ENCODE peak calls at places on chromosomes 5 and 9, in nine cellular contexts. C, I, O, Y, L, Z, A, M and W are unnamed samples.

GRCh38 chr9:127869310-127870152 is 7.9 kb downstream of the AK1 start:
- DNase-seq in A (peak), C (peak), O (peak), M (peak), I (peak), L (peak), Y (peak), Z (peak), W (peak)

GRCh38 chr9:116941266-116941665 is 254.2 kb downstream of the TRIM32 start:
- DNase-seq in Z (no peak), C (no peak), I (no peak), A (no peak), L (no peak), M (no peak), O (no peak), Y (no peak), W (no peak)

GRCh38 chr9:107833295-107833694 is 343.7 kb upstream of the KLF4 start:
- DNase-seq in Y (no peak), Z (peak), M (peak), I (no peak), C (no peak), A (no peak), L (no peak), O (no peak), W (no peak)

GRCh38 chr9:34254141-34254913 is 74.7 kb downstream of the KIF24 start:
- DNase-seq in C (peak), I (no peak), A (no peak), Y (peak), L (no peak), O (no peak), M (peak), Z (peak), W (no peak)

GRCh38 chr5:35811108-35811741 is 45.5 kb upstream of the IL7R start:
- DNase-seq in M (peak), L (no peak), Z (no peak), C (no peak), A (no peak), O (no peak), I (no peak), Y (no peak), W (no peak)

GRCh38 chr5:133050500-133050899 is 1.3 kb upstream of the HSPA4 start:
- DNase-seq in Z (no peak), C (no peak), A (no peak), O (no peak), L (no peak), M (no peak), Y (no peak), I (no peak), W (no peak)

GRCh38 chr5:127028822-127029457 is 1.4 kb downstream of the MARCHF3 start:
- DNase-seq in I (no peak), M (peak), Y (no peak), C (no peak), O (no peak), Z (peak), A (no peak), L (peak), W (no peak)

GRCh38 chr5:125376059-125376641 is 629.7 kb upstream of the ZNF608 start:
- DNase-seq in Z (peak), I (no peak), A (no peak), M (no peak), O (no peak), L (no peak), Y (no peak), C (no peak), W (no peak)

GRCh38 chr5:96198673-96199072 is 234.4 kb downstream of the PCSK1 start:
- DNase-seq in A (no peak), M (peak), L (no peak), Y (no peak), Z (peak), O (no peak), C (no peak), I (no peak), W (no peak)

GRCh38 chr9:127826253-127826913 is 23.7 kb downstream of the FPGS start:
- DNase-seq in O (no peak), L (no peak), M (no peak), C (no peak), Y (no peak), Z (no peak), A (no peak), I (no peak), W (no peak)

GRCh38 chr9:19992556-19992955 is 203.7 kb upstream of the SLC24A2 start:
- DNase-seq in L (no peak), Y (no peak), O (no peak), Z (peak), A (no peak), I (no peak), C (no peak), M (peak), W (no peak)

GRCh38 chr5:126354012-126354856 is 69.0 kb upstream of the GRAMD2B start:
- DNase-seq in A (no peak), C (peak), M (peak), Z (peak), O (peak), Y (peak), I (no peak), L (no peak), W (no peak)

GRCh38 chr5:57113486-57113885 is 60.4 kb upstream of the GPBP1 start:
- DNase-seq in I (no peak), L (no peak), C (no peak), Y (no peak), A (no peak), M (no peak), Z (no peak), O (no peak), W (no peak)

GRCh38 chr5:171984748-171985419 is 21.6 kb downstream of the FBXW11 start:
- DNase-seq in C (peak), M (peak), Y (no peak), A (no peak), I (no peak), O (peak), L (no peak), Z (peak), W (no peak)

GRCh38 chr5:93677344-93678021 is 63.9 kb downstream of the POU5F2 start:
- DNase-seq in C (peak), Z (peak), Y (peak), I (peak), O (peak), L (no peak), A (no peak), M (peak), W (no peak)

GRCh38 chr5:125575561-125576504 is 829.4 kb upstream of the ZNF608 start:
- DNase-seq in O (no peak), L (peak), C (no peak), M (no peak), A (no peak), Y (no peak), I (no peak), Z (peak), W (no peak)

GRCh38 chr5:89735108-89735507 is 674.4 kb downstream of the CETN3 start:
- DNase-seq in M (peak), O (no peak), Y (no peak), L (no peak), Z (peak), A (no peak), C (peak), I (no peak), W (no peak)

GRCh38 chr5:163731256-163731655 is 225.8 kb downstream of the MAT2B start:
- DNase-seq in Y (no peak), L (no peak), M (no peak), A (no peak), I (no peak), O (no peak), Z (no peak), C (no peak), W (no peak)

GRCh38 chr9:135693265-135693664 is 6.0 kb downstream of the SOHLH1 start:
- DNase-seq in Z (no peak), O (no peak), Y (no peak), I (no peak), L (no peak), A (no peak), M (no peak), C (no peak), W (no peak)

GRCh38 chr5:180139731-180140626 is 68.4 kb upstream of the RNF130 start:
- DNase-seq in L (peak), O (no peak), A (peak), C (no peak), Z (no peak), M (no peak), I (peak), Y (no peak), W (peak)

GRCh38 chr9:37992924-37993349 is 76.1 kb downstream of the SHB start:
- DNase-seq in M (no peak), I (no peak), L (no peak), C (no peak), A (no peak), Z (no peak), Y (no peak), O (no peak), W (no peak)

DNA sequence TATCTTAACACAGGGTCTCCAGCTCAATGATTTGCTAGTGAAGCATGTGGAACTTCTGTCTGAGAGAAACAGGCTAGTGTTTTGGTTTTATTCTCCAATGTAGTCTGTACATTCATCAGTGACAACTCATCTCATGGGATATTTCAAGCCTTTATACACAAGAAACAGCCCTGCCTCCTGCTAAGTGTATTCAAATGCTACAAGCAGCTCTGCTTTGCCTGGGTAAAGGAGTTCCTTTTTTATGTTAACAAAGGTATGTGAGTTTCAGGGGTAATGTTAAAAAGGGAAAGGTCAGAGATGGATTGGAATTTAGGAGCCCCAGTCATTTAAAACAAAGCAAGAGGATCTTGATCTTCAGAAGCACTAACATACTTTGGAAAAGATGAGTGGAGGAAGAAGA is 498.7 kb downstream of the ISL1 start:
- DNase-seq in A (no peak), C (no peak), L (no peak), M (no peak), Z (no peak), O (no peak), I (no peak), Y (no peak), W (no peak)
- H3K4me3 ChIP-seq in A (no peak), C (no peak), L (no peak), M (no peak), Z (no peak), O (no peak), I (no peak), Y (no peak), W (no peak)

GRCh38 chr5:95080456-95080855 is 204.4 kb downstream of the MCTP1 start:
- DNase-seq in A (no peak), M (peak), L (no peak), Y (no peak), I (no peak), Z (peak), C (peak), O (no peak), W (no peak)
- H3K4me3 ChIP-seq in A (peak), M (peak), L (peak), Y (no peak), I (no peak), Z (no peak), C (no peak), O (no peak), W (peak)

DNA sequence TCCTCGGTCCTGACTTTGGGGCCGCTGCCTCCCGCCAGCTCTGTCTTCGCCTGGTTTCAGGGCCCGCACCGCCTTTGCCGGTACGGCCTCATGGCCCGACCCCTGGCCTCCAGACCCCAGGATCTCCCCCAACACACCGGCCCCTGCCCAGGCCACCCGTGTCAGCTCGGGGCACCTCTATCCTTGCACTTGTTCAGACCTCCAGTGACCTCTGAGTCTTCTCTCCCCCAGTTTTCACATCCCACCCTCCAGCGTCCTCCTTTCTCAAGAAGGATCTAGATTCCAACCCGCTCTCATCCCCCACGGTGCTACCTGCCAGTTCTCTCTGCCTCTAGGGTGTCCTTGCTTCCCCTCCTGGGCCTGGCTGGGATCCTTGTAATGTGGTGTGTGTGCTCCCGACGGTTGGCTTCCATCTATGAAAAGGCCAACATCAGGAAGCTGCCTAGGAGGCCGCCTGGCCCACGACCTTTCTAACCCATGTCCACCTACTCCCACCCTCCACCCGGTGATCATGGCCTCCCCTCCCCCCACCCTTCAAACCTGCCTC is 61.1 kb downstream of the SPATA31C2 start:
- DNase-seq in M (peak), A (no peak), L (no peak), Y (no peak), O (no peak), I (no peak), C (no peak), Z (no peak), W (no peak)
- H3K4me3 ChIP-seq in M (peak), A (peak), L (peak), Y (peak), O (peak), I (no peak), C (peak), Z (no peak), W (peak)

DNA sequence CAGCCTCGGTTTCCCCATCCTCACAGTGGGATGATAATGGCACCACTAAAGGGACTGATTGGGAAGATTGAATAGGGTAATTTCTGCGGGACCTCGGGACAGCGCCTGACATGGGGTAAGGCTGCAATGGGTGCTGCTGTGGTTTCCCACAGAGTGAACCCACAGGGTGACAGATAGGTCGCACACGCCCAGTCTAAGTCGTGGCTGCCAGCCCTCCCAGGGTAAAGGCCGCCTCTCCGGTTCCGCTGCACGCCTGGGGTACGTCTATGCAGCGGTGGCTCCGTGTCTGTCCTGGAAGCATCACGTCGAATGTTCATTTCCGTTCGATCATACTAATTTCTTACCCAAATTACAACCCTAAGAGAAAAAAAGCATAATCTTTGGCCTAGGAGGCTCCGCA is 631 bp downstream of the CFAP77 start:
- DNase-seq in I (no peak), A (no peak), L (no peak), C (no peak), M (no peak), Y (no peak), O (no peak), Z (no peak), W (no peak)
- H3K4me3 ChIP-seq in I (peak), A (peak), L (peak), C (peak), M (peak), Y (peak), O (peak), Z (no peak), W (peak)

DNA sequence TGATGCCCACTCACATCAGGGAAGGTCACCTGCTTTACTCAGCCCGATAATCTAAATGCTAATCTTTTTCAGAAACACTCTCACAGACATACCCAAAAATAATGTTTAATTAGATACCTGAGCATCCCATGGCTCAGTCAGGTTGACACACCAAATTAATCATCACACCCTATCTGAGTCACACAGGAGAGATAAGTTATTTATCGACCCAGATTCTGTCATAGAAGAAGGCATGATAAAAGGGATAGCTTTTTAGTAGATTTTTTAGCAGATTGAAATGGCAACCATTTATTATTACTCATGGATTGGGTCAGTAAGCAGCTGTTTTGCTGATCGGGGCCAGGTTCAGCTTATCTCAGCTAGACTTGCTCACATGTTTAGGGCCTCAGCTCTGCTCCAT is 97.8 kb upstream of the TYRP1 start:
- DNase-seq in I (no peak), Y (no peak), L (no peak), O (no peak), C (peak), Z (no peak), A (no peak), M (no peak), W (no peak)
- H3K4me3 ChIP-seq in I (no peak), Y (no peak), L (no peak), O (no peak), C (no peak), Z (no peak), A (no peak), M (no peak), W (no peak)